ENCODE peak calls at places on chromosome 15, in five cellular contexts. One of them, this sample, is unnamed.

GRCh38 chr15:91852741-91853500 is 587 bp upstream of the SLCO3A1 start:
- DNase-seq in endothelial cell of umbilical vein: peak; percentile 21
- DNase-seq in suprapubic skin: peak; percentile 90
- DNase-seq in HepG2: peak; percentile 13
- DNase-seq in breast epithelium: peak; percentile 53
- DNase-seq in this sample: peak; percentile 76

GRCh38 chr15:58139631-58140522 is 1.7 kb downstream of the AQP9 start:
- DNase-seq in endothelial cell of umbilical vein: no peak
- DNase-seq in breast epithelium: no peak
- DNase-seq in suprapubic skin: no peak
- DNase-seq in HepG2: no peak
- DNase-seq in this sample: no peak

GRCh38 chr15:60383008-60383694 is 14.6 kb downstream of the ANXA2 start:
- DNase-seq in endothelial cell of umbilical vein: no peak
- DNase-seq in suprapubic skin: no peak
- DNase-seq in breast epithelium: no peak
- DNase-seq in HepG2: no peak
- DNase-seq in this sample: no peak

GRCh38 chr15:27696530-27696929 is 402.6 kb downstream of the OCA2 start:
- DNase-seq in HepG2: no peak
- DNase-seq in endothelial cell of umbilical vein: no peak
- DNase-seq in suprapubic skin: no peak
- DNase-seq in breast epithelium: no peak
- DNase-seq in this sample: no peak

GRCh38 chr15:74042603-74043424 is 39.5 kb downstream of the GOLGA6A start:
- DNase-seq in endothelial cell of umbilical vein: no peak
- DNase-seq in HepG2: no peak
- DNase-seq in suprapubic skin: no peak
- DNase-seq in breast epithelium: no peak
- DNase-seq in this sample: no peak

GRCh38 chr15:70526221-70526973 is 237.0 kb downstream of the UACA start:
- DNase-seq in breast epithelium: peak; percentile 76
- DNase-seq in suprapubic skin: peak; percentile 78
- DNase-seq in endothelial cell of umbilical vein: no peak
- DNase-seq in HepG2: no peak
- DNase-seq in this sample: no peak

GRCh38 chr15:94231728-94232086 is 346 bp downstream of the MCTP2 start:
- DNase-seq in endothelial cell of umbilical vein: no peak
- DNase-seq in suprapubic skin: no peak
- DNase-seq in HepG2: peak; percentile 7
- DNase-seq in breast epithelium: no peak
- DNase-seq in this sample: peak; percentile 40

GRCh38 chr15:66881173-66881905 is 179.3 kb downstream of the SMAD6 start:
- DNase-seq in endothelial cell of umbilical vein: no peak
- DNase-seq in HepG2: no peak
- DNase-seq in suprapubic skin: no peak
- DNase-seq in breast epithelium: no peak
- DNase-seq in this sample: no peak

GRCh38 chr15:99564221-99565030 is 1.4 kb upstream of the MEF2A start:
- DNase-seq in endothelial cell of umbilical vein: peak; percentile 44
- DNase-seq in breast epithelium: no peak
- DNase-seq in suprapubic skin: no peak
- DNase-seq in HepG2: peak; percentile 36
- DNase-seq in this sample: no peak

GRCh38 chr15:45642203-45642932 is 7.5 kb downstream of the SQOR start:
- DNase-seq in HepG2: no peak
- DNase-seq in suprapubic skin: no peak
- DNase-seq in endothelial cell of umbilical vein: peak; percentile 85
- DNase-seq in breast epithelium: no peak
- DNase-seq in this sample: no peak

GRCh38 chr15:67834249-67834592 is 5.6 kb downstream of the RNU6-1 start:
- DNase-seq in HepG2: no peak
- DNase-seq in suprapubic skin: no peak
- DNase-seq in endothelial cell of umbilical vein: no peak
- DNase-seq in breast epithelium: no peak
- DNase-seq in this sample: no peak

GRCh38 chr15:32685576-32685975 is 32.2 kb upstream of the GREM1 start:
- DNase-seq in HepG2: no peak
- DNase-seq in breast epithelium: no peak
- DNase-seq in suprapubic skin: no peak
- DNase-seq in endothelial cell of umbilical vein: no peak
- DNase-seq in this sample: no peak

GRCh38 chr15:83855956-83856355 is 202.0 kb downstream of the ADAMTSL3 start:
- DNase-seq in suprapubic skin: no peak
- DNase-seq in HepG2: no peak
- DNase-seq in endothelial cell of umbilical vein: no peak
- DNase-seq in breast epithelium: no peak
- DNase-seq in this sample: no peak

GRCh38 chr15:72599855-72600464 is 54.5 kb upstream of the GOLGA6B start:
- DNase-seq in breast epithelium: no peak
- DNase-seq in endothelial cell of umbilical vein: peak; percentile 56
- DNase-seq in suprapubic skin: no peak
- DNase-seq in HepG2: peak; percentile 37
- DNase-seq in this sample: no peak

GRCh38 chr15:76058714-76059319 is 968 bp upstream of the TMEM266 start:
- DNase-seq in breast epithelium: no peak
- DNase-seq in HepG2: peak; percentile 15
- DNase-seq in endothelial cell of umbilical vein: no peak
- DNase-seq in suprapubic skin: no peak
- DNase-seq in this sample: no peak

GRCh38 chr15:49313650-49314049 is 109.4 kb upstream of the FGF7 start:
- DNase-seq in endothelial cell of umbilical vein: no peak
- DNase-seq in breast epithelium: no peak
- DNase-seq in HepG2: no peak
- DNase-seq in suprapubic skin: no peak
- DNase-seq in this sample: no peak

GRCh38 chr15:68526269-68526668 is 52.5 kb upstream of the CORO2B start:
- DNase-seq in suprapubic skin: no peak
- DNase-seq in breast epithelium: no peak
- DNase-seq in endothelial cell of umbilical vein: no peak
- DNase-seq in HepG2: no peak
- DNase-seq in this sample: no peak

GRCh38 chr15:94125131-94125530 is 106.2 kb upstream of the MCTP2 start:
- DNase-seq in suprapubic skin: no peak
- DNase-seq in endothelial cell of umbilical vein: no peak
- DNase-seq in HepG2: no peak
- DNase-seq in breast epithelium: no peak
- DNase-seq in this sample: no peak

GRCh38 chr15:73146419-73146818 is 94.2 kb downstream of the NEO1 start:
- DNase-seq in suprapubic skin: no peak
- DNase-seq in endothelial cell of umbilical vein: no peak
- DNase-seq in HepG2: no peak
- DNase-seq in breast epithelium: no peak
- DNase-seq in this sample: no peak

GRCh38 chr15:51051776-51052175 is 42.9 kb downstream of the TNFAIP8L3 start:
- DNase-seq in suprapubic skin: no peak
- DNase-seq in breast epithelium: peak; percentile 67
- DNase-seq in endothelial cell of umbilical vein: no peak
- DNase-seq in HepG2: no peak
- DNase-seq in this sample: no peak

GRCh38 chr15:77118787-77119410 is 48.0 kb upstream of the TSPAN3 start:
- DNase-seq in suprapubic skin: no peak
- DNase-seq in HepG2: peak; percentile 59
- DNase-seq in endothelial cell of umbilical vein: peak; percentile 80
- DNase-seq in breast epithelium: no peak
- DNase-seq in this sample: peak; percentile 40

GRCh38 chr15:83654379-83655236 is 685 bp downstream of the ADAMTSL3 start:
- DNase-seq in HepG2: no peak
- DNase-seq in breast epithelium: no peak
- DNase-seq in endothelial cell of umbilical vein: no peak
- DNase-seq in suprapubic skin: no peak
- DNase-seq in this sample: peak; percentile 28

GRCh38 chr15:29740692-29741311 is 81.5 kb downstream of the TJP1 start:
- DNase-seq in endothelial cell of umbilical vein: no peak
- DNase-seq in HepG2: peak; percentile 8
- DNase-seq in suprapubic skin: no peak
- DNase-seq in breast epithelium: no peak
- DNase-seq in this sample: no peak

GRCh38 chr15:47283231-47283630 is 434.1 kb upstream of the SEMA6D start:
- DNase-seq in HepG2: no peak
- DNase-seq in breast epithelium: no peak
- DNase-seq in endothelial cell of umbilical vein: no peak
- DNase-seq in suprapubic skin: no peak
- DNase-seq in this sample: no peak

GRCh38 chr15:49110158-49110944 is 45.0 kb downstream of the COPS2 start:
- DNase-seq in suprapubic skin: no peak
- DNase-seq in breast epithelium: no peak
- DNase-seq in endothelial cell of umbilical vein: no peak
- DNase-seq in HepG2: no peak
- DNase-seq in this sample: no peak

GRCh38 chr15:66862111-66862815 is 160.2 kb downstream of the SMAD6 start:
- DNase-seq in suprapubic skin: peak; percentile 47
- DNase-seq in HepG2: no peak
- DNase-seq in breast epithelium: peak; percentile 14
- DNase-seq in endothelial cell of umbilical vein: no peak
- DNase-seq in this sample: no peak

GRCh38 chr15:97143847-97144711 is 813.6 kb downstream of the NR2F2 start:
- DNase-seq in HepG2: no peak
- DNase-seq in endothelial cell of umbilical vein: no peak
- DNase-seq in breast epithelium: no peak
- DNase-seq in suprapubic skin: no peak
- DNase-seq in this sample: no peak

GRCh38 chr15:38220874-38221273 is 31.8 kb upstream of the SPRED1 start:
- DNase-seq in HepG2: no peak
- DNase-seq in suprapubic skin: no peak
- DNase-seq in breast epithelium: no peak
- DNase-seq in endothelial cell of umbilical vein: no peak
- DNase-seq in this sample: no peak

GRCh38 chr15:38490231-38490630 is 36.3 kb downstream of the FAM98B start:
- DNase-seq in breast epithelium: no peak
- DNase-seq in endothelial cell of umbilical vein: peak; percentile 49
- DNase-seq in suprapubic skin: no peak
- DNase-seq in HepG2: no peak
- DNase-seq in this sample: no peak

GRCh38 chr15:98799991-98800390 is 151.7 kb downstream of the IGF1R start:
- DNase-seq in endothelial cell of umbilical vein: no peak
- DNase-seq in HepG2: no peak
- DNase-seq in suprapubic skin: no peak
- DNase-seq in breast epithelium: no peak
- DNase-seq in this sample: no peak

GRCh38 chr15:30922469-30923311 is 19.0 kb downstream of the FAN1 start:
- DNase-seq in breast epithelium: no peak
- DNase-seq in HepG2: peak; percentile 12
- DNase-seq in suprapubic skin: no peak
- DNase-seq in endothelial cell of umbilical vein: peak; percentile 83
- DNase-seq in this sample: peak; percentile 51

GRCh38 chr15:88704791-88705768 is 66.3 kb downstream of the ISG20 start:
- DNase-seq in HepG2: no peak
- DNase-seq in suprapubic skin: no peak
- DNase-seq in endothelial cell of umbilical vein: peak; percentile 27
- DNase-seq in breast epithelium: no peak
- DNase-seq in this sample: peak; percentile 41

GRCh38 chr15:63070681-63071129 is 28.2 kb downstream of the TPM1 start:
- DNase-seq in HepG2: no peak
- DNase-seq in breast epithelium: no peak
- DNase-seq in suprapubic skin: no peak
- DNase-seq in endothelial cell of umbilical vein: no peak
- DNase-seq in this sample: no peak
- TF ChIP-seq POLR2AphosphoS5 in HepG2: no peak
- TF ChIP-seq POLR2AphosphoS5 in breast epithelium: no peak
- TF ChIP-seq POLR2AphosphoS5 in suprapubic skin: no peak
- TF ChIP-seq POLR2AphosphoS5 in endothelial cell of umbilical vein: no peak
- TF ChIP-seq POLR2AphosphoS5 in this sample: no peak

GRCh38 chr15:90062023-90062728 is 40.1 kb downstream of the IDH2 start:
- DNase-seq in endothelial cell of umbilical vein: no peak
- DNase-seq in suprapubic skin: no peak
- DNase-seq in breast epithelium: peak; percentile 77
- DNase-seq in HepG2: no peak
- DNase-seq in this sample: peak; percentile 83
- TF ChIP-seq POLR2AphosphoS5 in endothelial cell of umbilical vein: no peak
- TF ChIP-seq POLR2AphosphoS5 in suprapubic skin: no peak
- TF ChIP-seq POLR2AphosphoS5 in breast epithelium: no peak
- TF ChIP-seq POLR2AphosphoS5 in HepG2: no peak
- TF ChIP-seq POLR2AphosphoS5 in this sample: no peak

GRCh38 chr15:95442107-95442719 is 888.3 kb upstream of the NR2F2 start:
- DNase-seq in suprapubic skin: no peak
- DNase-seq in breast epithelium: no peak
- DNase-seq in endothelial cell of umbilical vein: no peak
- DNase-seq in HepG2: no peak
- DNase-seq in this sample: no peak
- TF ChIP-seq POLR2AphosphoS5 in suprapubic skin: no peak
- TF ChIP-seq POLR2AphosphoS5 in breast epithelium: no peak
- TF ChIP-seq POLR2AphosphoS5 in endothelial cell of umbilical vein: no peak
- TF ChIP-seq POLR2AphosphoS5 in HepG2: no peak
- TF ChIP-seq POLR2AphosphoS5 in this sample: no peak

DNA sequence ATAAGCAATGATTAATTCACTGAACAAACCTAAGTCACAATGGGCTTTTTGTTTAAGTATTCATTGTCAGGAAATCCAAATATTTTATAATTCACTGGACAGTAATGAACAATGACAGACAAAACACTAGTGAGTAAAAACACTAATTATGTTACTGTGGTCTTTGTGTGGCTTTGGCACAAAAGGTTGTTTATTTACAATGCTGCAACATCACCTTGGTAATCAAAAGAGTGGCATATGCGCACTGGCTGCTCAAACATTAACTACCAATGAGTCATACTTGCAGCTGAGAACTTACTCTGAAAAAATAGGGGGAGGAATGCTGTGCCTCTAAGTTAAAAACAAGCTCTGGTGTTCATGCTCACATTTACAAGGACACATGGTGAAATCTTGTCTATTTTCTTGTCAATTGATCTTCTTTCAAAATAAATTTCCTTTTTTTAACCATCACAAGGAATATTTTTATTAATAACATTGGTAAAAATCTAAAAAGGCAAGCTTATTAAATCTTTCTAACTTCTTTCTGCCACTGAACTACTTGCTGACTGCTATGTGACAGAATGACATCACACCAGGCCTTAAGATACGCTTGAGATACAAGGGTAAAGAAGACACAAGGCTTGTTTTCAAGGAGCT is 85.2 kb upstream of the PPIB start:
- DNase-seq in suprapubic skin: no peak
- DNase-seq in HepG2: peak; percentile 93
- DNase-seq in breast epithelium: no peak
- DNase-seq in endothelial cell of umbilical vein: peak; percentile 95
- DNase-seq in this sample: no peak
- TF ChIP-seq POLR2AphosphoS5 in suprapubic skin: no peak
- TF ChIP-seq POLR2AphosphoS5 in HepG2: no peak
- TF ChIP-seq POLR2AphosphoS5 in breast epithelium: no peak
- TF ChIP-seq POLR2AphosphoS5 in endothelial cell of umbilical vein: no peak
- TF ChIP-seq POLR2AphosphoS5 in this sample: peak; percentile 16

GRCh38 chr15:95616306-95616705 is 714.2 kb upstream of the NR2F2 start:
- DNase-seq in HepG2: no peak
- DNase-seq in breast epithelium: no peak
- DNase-seq in suprapubic skin: no peak
- DNase-seq in endothelial cell of umbilical vein: no peak
- DNase-seq in this sample: no peak
- TF ChIP-seq POLR2AphosphoS5 in HepG2: no peak
- TF ChIP-seq POLR2AphosphoS5 in breast epithelium: no peak
- TF ChIP-seq POLR2AphosphoS5 in suprapubic skin: no peak
- TF ChIP-seq POLR2AphosphoS5 in endothelial cell of umbilical vein: no peak
- TF ChIP-seq POLR2AphosphoS5 in this sample: no peak